ENCODE peak calls at places on chromosomes 6 and 20, in seven cellular contexts. I, A, V, U, E, K and T are unnamed samples.
A peak's percentile ranks its signal among the peaks of the same experiment; 100 is the strongest.

GRCh38 chr6:126210398-126211075 is 129.4 kb upstream of the CENPW start:
- DNase-seq in I (no peak), A (peak; percentile 10), V (no peak), U (no peak), E (no peak), K (peak; percentile 56), T (no peak)

GRCh38 chr20:35405775-35406174 is 6.0 kb downstream of the UQCC1 start:
- DNase-seq in I (no peak), A (no peak), V (no peak), U (no peak), E (no peak), K (no peak), T (no peak)

GRCh38 chr20:57902478-57902877 is 192.7 kb upstream of the PMEPA1 start:
- DNase-seq in I (no peak), A (peak; percentile 84), V (no peak), U (no peak), E (no peak), K (peak; percentile 88), T (no peak)

GRCh38 chr6:166330612-166331011 is 11.7 kb downstream of the SFT2D1 start:
- DNase-seq in I (peak; percentile 72), A (no peak), V (peak; percentile 41), U (peak; percentile 65), E (no peak), K (peak; percentile 26), T (peak; percentile 89)

GRCh38 chr6:7991992-7992815 is 72.0 kb downstream of the BLOC1S5 start:
- DNase-seq in I (no peak), A (peak; percentile 28), V (peak; percentile 44), U (no peak), E (peak; percentile 49), K (peak; percentile 97), T (no peak)

GRCh38 chr20:668638-669037 is 7.0 kb downstream of the SCRT2 start:
- DNase-seq in I (no peak), A (no peak), V (no peak), U (no peak), E (no peak), K (no peak), T (no peak)

GRCh38 chr6:15248451-15249370 is 2.8 kb downstream of the JARID2 start:
- DNase-seq in I (peak; percentile 96), A (peak; percentile 96), V (peak; percentile 99), U (peak; percentile 98), E (peak; percentile 90), K (peak; percentile 94), T (peak; percentile 93)

GRCh38 chr6:125363010-125363359 is 61.2 kb upstream of the HDDC2 start:
- DNase-seq in I (no peak), A (peak; percentile 49), V (peak; percentile 62), U (no peak), E (no peak), K (peak; percentile 72), T (peak; percentile 19)

GRCh38 chr6:152004036-152004566 is 196.6 kb downstream of the ESR1 start:
- DNase-seq in I (no peak), A (peak; percentile 57), V (no peak), U (no peak), E (no peak), K (peak; percentile 67), T (no peak)

GRCh38 chr20:24683676-24684075 is 214.2 kb downstream of the SYNDIG1 start:
- DNase-seq in I (peak; percentile 11), A (no peak), V (no peak), U (no peak), E (no peak), K (peak; percentile 7), T (peak; percentile 1)

DNA sequence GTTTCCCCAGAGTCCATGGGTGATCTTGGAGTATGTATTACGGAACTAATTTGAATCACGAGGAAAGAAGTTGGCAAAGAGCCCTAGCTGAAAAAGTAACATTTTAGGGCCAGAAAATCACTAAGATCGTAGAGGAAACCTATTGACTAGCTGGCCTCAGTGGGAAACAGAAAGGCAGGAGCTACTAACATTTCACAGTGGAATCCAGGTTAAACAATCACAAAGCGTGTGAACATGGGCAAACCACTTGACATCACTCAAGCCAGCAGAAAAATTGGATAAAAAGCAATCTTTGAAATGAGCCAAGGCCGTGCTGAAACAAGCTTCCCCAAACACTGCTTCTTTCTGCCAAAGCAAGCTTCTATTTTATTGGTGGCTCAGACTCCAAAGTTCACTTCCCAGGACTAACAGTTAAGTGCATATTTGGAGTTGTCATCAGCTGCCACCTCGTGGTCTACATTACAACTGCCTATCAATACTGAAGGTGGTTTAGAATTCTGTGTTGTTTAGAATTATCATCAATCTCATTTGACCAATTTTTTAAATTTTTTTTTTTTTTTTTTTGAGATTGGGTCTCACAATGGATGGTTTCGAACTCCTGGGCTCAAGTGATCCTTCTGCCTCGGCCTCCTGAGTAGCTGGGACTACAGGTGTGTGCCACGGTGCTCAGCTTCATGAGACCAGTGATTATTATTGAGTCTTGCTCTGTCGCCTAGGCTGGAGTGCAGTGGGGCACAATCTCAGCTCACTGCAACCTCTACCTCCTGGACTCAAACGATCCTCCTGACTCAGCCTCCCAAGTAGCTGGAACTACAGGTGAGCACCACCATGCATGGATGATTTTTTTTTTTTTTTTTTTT is 10.6 kb downstream of the RPS10 start:
- DNase-seq in I (no peak), A (peak; percentile 50), V (peak; percentile 81), U (peak; percentile 80), E (no peak), K (peak; percentile 71), T (peak; percentile 51)
- TF ChIP-seq CTCF in I (peak; percentile 75), A (peak; percentile 60), V (peak; percentile 65), U (peak; percentile 61), E (peak; percentile 31), K (peak; percentile 48), T (peak; percentile 72)

DNA sequence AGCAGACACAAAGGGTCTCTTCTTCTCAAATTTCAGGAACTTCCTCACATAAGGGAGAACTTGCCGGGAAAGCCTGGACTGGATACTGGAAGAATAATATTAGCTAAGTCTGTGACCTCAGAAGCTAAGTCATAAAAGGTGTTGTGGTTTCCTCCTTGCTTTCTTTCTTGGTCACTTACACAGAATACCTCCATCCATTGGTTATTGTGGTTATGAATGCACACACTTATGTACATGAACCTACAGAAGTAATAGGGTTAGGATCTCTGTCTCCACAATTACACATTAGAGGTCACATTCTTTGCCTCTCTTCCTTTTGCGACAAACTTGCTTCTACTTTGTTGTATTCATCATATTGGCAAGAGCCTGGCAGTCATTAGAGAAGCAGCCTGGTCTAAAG is 40.4 kb downstream of the ZNF391 start:
- DNase-seq in I (no peak), A (no peak), V (no peak), U (no peak), E (no peak), K (no peak), T (no peak)
- H3K27me3 ChIP-seq in I (no peaks in the 10 kb centered on the region), A (no peaks in the 10 kb centered on the region), V (no peaks in the 10 kb centered on the region), U (no peaks in the 10 kb centered on the region), E (no peaks in the 10 kb centered on the region), K (no peaks in the 10 kb centered on the region), T (peaks cover 1% of the 10 kb centered on the region)

GRCh38 chr20:38293490-38294333 is 10.2 kb upstream of the BPI start:
- DNase-seq in I (no peak), A (peak; percentile 31), V (no peak), U (no peak), E (no peak), K (peak; percentile 42), T (no peak)
- H3K4me3 ChIP-seq in I (no peak overlapping the region), A (no peak overlapping the region), V (no peak overlapping the region), U (no peak overlapping the region), E (no peak overlapping the region), K (no peak overlapping the region), T (no peak overlapping the region)

GRCh38 chr20:33668087-33668790 is 1.5 kb downstream of the ACTL10 start:
- DNase-seq in I (no peak), A (no peak), V (peak; percentile 82), U (peak; percentile 84), E (no peak), K (no peak), T (no peak)

GRCh38 chr20:33669224-33669623 is 2.5 kb downstream of the ACTL10 start:
- DNase-seq in I (no peak), A (no peak), V (no peak), U (no peak), E (no peak), K (no peak), T (no peak)

GRCh38 chr20:33668791-33669155 is 2.0 kb downstream of the ACTL10 start:
- DNase-seq in I (no peak), A (no peak), V (no peak), U (no peak), E (no peak), K (no peak), T (no peak)

GRCh38 chr20:33666293-33667244 is at the start of gene ACTL10:
- DNase-seq in I (peak; percentile 98), A (peak; percentile 76), V (peak; percentile 92), U (peak; percentile 99), E (peak; percentile 95), K (peak; percentile 95), T (peak; percentile 98)

DNA sequence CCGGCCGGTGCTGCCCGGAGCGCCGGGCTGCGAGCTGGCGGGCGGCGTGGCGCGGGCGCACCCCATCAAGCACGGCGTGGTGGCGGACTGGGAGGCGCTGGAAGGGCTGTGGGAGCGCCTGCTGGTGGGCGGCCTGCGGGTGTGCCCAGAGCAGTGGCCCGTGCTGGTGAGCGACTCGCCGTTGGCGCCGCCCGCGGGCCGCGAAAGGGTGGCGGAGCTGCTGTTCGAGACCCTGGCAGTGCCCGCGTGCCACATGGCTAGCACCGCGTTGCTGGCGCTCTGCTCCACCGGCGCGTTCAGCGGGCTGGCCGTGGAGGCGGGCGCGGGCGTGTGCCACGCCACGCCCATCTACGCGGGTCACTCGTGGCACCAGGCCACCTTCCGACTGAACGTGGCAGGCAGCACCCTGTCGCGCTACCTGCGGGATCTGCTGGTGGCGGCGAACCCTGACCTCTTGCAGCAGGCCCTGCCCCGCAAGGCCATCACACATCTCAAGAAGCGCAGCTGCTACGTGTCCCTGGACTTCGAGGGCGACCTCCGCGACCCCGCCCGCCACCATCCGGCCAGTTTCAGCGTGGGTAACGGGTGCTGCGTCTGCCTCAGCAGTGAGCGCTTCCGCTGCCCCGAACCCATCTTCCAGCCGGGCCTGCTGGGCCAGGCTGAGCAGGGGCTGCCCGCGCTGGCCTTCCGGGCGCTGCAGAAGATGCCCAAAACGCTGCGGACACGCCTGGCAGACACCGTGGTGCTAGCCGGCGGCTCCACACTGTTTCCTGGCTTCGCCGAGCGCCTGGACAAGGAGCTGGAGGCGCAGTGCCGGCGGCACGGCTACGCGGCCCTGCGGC is 723 bp downstream of the ACTL10 start:
- DNase-seq in I (peak; percentile 86), A (peak; percentile 40), V (no peak), U (peak; percentile 65), E (no peak), K (peak; percentile 70), T (peak; percentile 85)
- TF ChIP-seq CTCF in I (no peak), A (no peak), V (no peak), U (no peak), E (no peak), K (peak; percentile 76), T (no peak)